ENCODE peak calls at places on chromosomes 16 and 17, in nine cellular contexts. One of them, this sample, is unnamed. For H3K4me1, the result is how much of the 10 kb centered on the place peaks cover.

GRCh38 chr17:5234645-5235576 is at the start of gene SCIMP:
- DNase-seq in HepG2: no peak
- DNase-seq in transverse colon: peak
- DNase-seq in K562: no peak
- DNase-seq in stomach: no peak
- DNase-seq in A549: no peak
- DNase-seq in upper lobe of left lung: peak
- DNase-seq in suprapubic skin: no peak
- DNase-seq in sigmoid colon: peak
- DNase-seq in this sample: no peak

GRCh38 chr16:59369523-59369922 is 635.4 kb upstream of the GOT2 start:
- DNase-seq in transverse colon: no peak
- DNase-seq in sigmoid colon: no peak
- DNase-seq in HepG2: no peak
- DNase-seq in K562: no peak
- DNase-seq in suprapubic skin: no peak
- DNase-seq in stomach: no peak
- DNase-seq in upper lobe of left lung: no peak
- DNase-seq in A549: no peak
- DNase-seq in this sample: no peak

GRCh38 chr16:80751167-80751566 is 53.2 kb downstream of the CDYL2 start:
- DNase-seq in transverse colon: no peak
- DNase-seq in stomach: no peak
- DNase-seq in HepG2: no peak
- DNase-seq in upper lobe of left lung: peak
- DNase-seq in K562: no peak
- DNase-seq in A549: no peak
- DNase-seq in sigmoid colon: no peak
- DNase-seq in suprapubic skin: no peak
- DNase-seq in this sample: no peak

GRCh38 chr17:5499790-5500189 is 13.4 kb downstream of the MIS12 start:
- DNase-seq in sigmoid colon: no peak
- DNase-seq in stomach: no peak
- DNase-seq in K562: no peak
- DNase-seq in upper lobe of left lung: peak
- DNase-seq in transverse colon: no peak
- DNase-seq in suprapubic skin: no peak
- DNase-seq in HepG2: no peak
- DNase-seq in A549: no peak
- DNase-seq in this sample: no peak

GRCh38 chr17:37483311-37484039 is 6.2 kb upstream of the DUSP14 start:
- DNase-seq in suprapubic skin: no peak
- DNase-seq in upper lobe of left lung: no peak
- DNase-seq in stomach: no peak
- DNase-seq in A549: peak
- DNase-seq in transverse colon: peak
- DNase-seq in sigmoid colon: peak
- DNase-seq in HepG2: no peak
- DNase-seq in K562: peak
- DNase-seq in this sample: no peak

GRCh38 chr16:67068212-67068753 is 39.3 kb downstream of the CBFB start:
- DNase-seq in upper lobe of left lung: no peak
- DNase-seq in suprapubic skin: no peak
- DNase-seq in A549: peak
- DNase-seq in HepG2: peak
- DNase-seq in stomach: no peak
- DNase-seq in transverse colon: no peak
- DNase-seq in K562: no peak
- DNase-seq in sigmoid colon: no peak
- DNase-seq in this sample: no peak

GRCh38 chr17:45098869-45099616 is 33.3 kb downstream of the PLCD3 start:
- DNase-seq in stomach: peak
- DNase-seq in suprapubic skin: peak
- DNase-seq in upper lobe of left lung: peak
- DNase-seq in A549: peak
- DNase-seq in HepG2: peak
- DNase-seq in K562: peak
- DNase-seq in sigmoid colon: peak
- DNase-seq in transverse colon: peak
- DNase-seq in this sample: peak

GRCh38 chr17:40071720-40072480 is 9.1 kb downstream of the THRA start:
- DNase-seq in K562: no peak
- DNase-seq in upper lobe of left lung: peak
- DNase-seq in HepG2: peak
- DNase-seq in transverse colon: peak
- DNase-seq in suprapubic skin: peak
- DNase-seq in A549: peak
- DNase-seq in sigmoid colon: peak
- DNase-seq in stomach: peak
- DNase-seq in this sample: peak

GRCh38 chr17:68106085-68106484 is 70.5 kb downstream of the KPNA2 start:
- DNase-seq in upper lobe of left lung: no peak
- DNase-seq in suprapubic skin: no peak
- DNase-seq in HepG2: no peak
- DNase-seq in stomach: no peak
- DNase-seq in A549: no peak
- DNase-seq in K562: no peak
- DNase-seq in transverse colon: no peak
- DNase-seq in sigmoid colon: no peak
- DNase-seq in this sample: no peak

GRCh38 chr16:89853306-89853993 is 19.9 kb upstream of the TCF25 start:
- DNase-seq in K562: no peak
- DNase-seq in stomach: peak
- DNase-seq in A549: no peak
- DNase-seq in HepG2: no peak
- DNase-seq in suprapubic skin: no peak
- DNase-seq in sigmoid colon: no peak
- DNase-seq in upper lobe of left lung: no peak
- DNase-seq in transverse colon: peak
- DNase-seq in this sample: no peak

GRCh38 chr16:15518412-15519351 is 84.3 kb downstream of the BMERB1 start:
- DNase-seq in upper lobe of left lung: peak
- DNase-seq in transverse colon: no peak
- DNase-seq in K562: no peak
- DNase-seq in sigmoid colon: peak
- DNase-seq in suprapubic skin: no peak
- DNase-seq in stomach: no peak
- DNase-seq in HepG2: no peak
- DNase-seq in A549: peak
- DNase-seq in this sample: peak

GRCh38 chr16:11032000-11032921 is 87.9 kb downstream of the CLEC16A start:
- DNase-seq in stomach: peak
- DNase-seq in K562: peak
- DNase-seq in sigmoid colon: no peak
- DNase-seq in transverse colon: no peak
- DNase-seq in upper lobe of left lung: no peak
- DNase-seq in A549: no peak
- DNase-seq in suprapubic skin: no peak
- DNase-seq in HepG2: no peak
- DNase-seq in this sample: no peak

GRCh38 chr16:27161398-27161797 is 41.9 kb upstream of the KDM8 start:
- DNase-seq in HepG2: no peak
- DNase-seq in upper lobe of left lung: no peak
- DNase-seq in suprapubic skin: no peak
- DNase-seq in stomach: no peak
- DNase-seq in sigmoid colon: no peak
- DNase-seq in A549: no peak
- DNase-seq in transverse colon: no peak
- DNase-seq in K562: no peak
- DNase-seq in this sample: no peak

GRCh38 chr17:79050591-79050990 is 24.0 kb upstream of the ENGASE start:
- DNase-seq in upper lobe of left lung: no peak
- DNase-seq in K562: no peak
- DNase-seq in suprapubic skin: no peak
- DNase-seq in stomach: no peak
- DNase-seq in sigmoid colon: peak
- DNase-seq in A549: no peak
- DNase-seq in transverse colon: no peak
- DNase-seq in HepG2: no peak
- DNase-seq in this sample: peak

GRCh38 chr17:58119491-58119890 is 28.7 kb upstream of the OR4D1 start:
- DNase-seq in HepG2: no peak
- DNase-seq in A549: no peak
- DNase-seq in suprapubic skin: no peak
- DNase-seq in transverse colon: no peak
- DNase-seq in stomach: no peak
- DNase-seq in upper lobe of left lung: no peak
- DNase-seq in K562: no peak
- DNase-seq in sigmoid colon: no peak
- DNase-seq in this sample: no peak

GRCh38 chr16:55571191-55571897 is 4.9 kb downstream of the CAPNS2 start:
- DNase-seq in HepG2: peak
- DNase-seq in suprapubic skin: no peak
- DNase-seq in K562: peak
- DNase-seq in transverse colon: no peak
- DNase-seq in upper lobe of left lung: no peak
- DNase-seq in stomach: no peak
- DNase-seq in A549: no peak
- DNase-seq in sigmoid colon: peak
- DNase-seq in this sample: no peak

GRCh38 chr16:55572439-55572838 is 6.0 kb downstream of the CAPNS2 start:
- DNase-seq in upper lobe of left lung: no peak
- DNase-seq in HepG2: no peak
- DNase-seq in K562: peak
- DNase-seq in A549: peak
- DNase-seq in stomach: no peak
- DNase-seq in sigmoid colon: no peak
- DNase-seq in transverse colon: no peak
- DNase-seq in suprapubic skin: no peak
- DNase-seq in this sample: no peak

GRCh38 chr16:55577888-55578287 is 11.4 kb downstream of the CAPNS2 start:
- DNase-seq in HepG2: no peak
- DNase-seq in suprapubic skin: no peak
- DNase-seq in stomach: no peak
- DNase-seq in K562: no peak
- DNase-seq in transverse colon: no peak
- DNase-seq in A549: no peak
- DNase-seq in sigmoid colon: no peak
- DNase-seq in upper lobe of left lung: no peak
- DNase-seq in this sample: no peak

GRCh38 chr16:55576369-55576768 is 9.9 kb downstream of the CAPNS2 start:
- DNase-seq in transverse colon: no peak
- DNase-seq in sigmoid colon: peak
- DNase-seq in HepG2: no peak
- DNase-seq in stomach: no peak
- DNase-seq in suprapubic skin: no peak
- DNase-seq in K562: no peak
- DNase-seq in upper lobe of left lung: no peak
- DNase-seq in A549: no peak
- DNase-seq in this sample: no peak

GRCh38 chr16:55575621-55576020 is 9.1 kb downstream of the CAPNS2 start:
- DNase-seq in sigmoid colon: no peak
- DNase-seq in upper lobe of left lung: no peak
- DNase-seq in stomach: no peak
- DNase-seq in transverse colon: no peak
- DNase-seq in A549: no peak
- DNase-seq in HepG2: no peak
- DNase-seq in K562: no peak
- DNase-seq in suprapubic skin: no peak
- DNase-seq in this sample: no peak
- TF ChIP-seq EP300 in sigmoid colon: no peak
- TF ChIP-seq EP300 in upper lobe of left lung: no peak
- TF ChIP-seq EP300 in stomach: no peak
- TF ChIP-seq EP300 in transverse colon: no peak
- TF ChIP-seq EP300 in A549: no peak
- TF ChIP-seq EP300 in HepG2: no peak
- TF ChIP-seq EP300 in K562: no peak
- TF ChIP-seq EP300 in suprapubic skin: no peak
- TF ChIP-seq EP300 in this sample: no peak

DNA sequence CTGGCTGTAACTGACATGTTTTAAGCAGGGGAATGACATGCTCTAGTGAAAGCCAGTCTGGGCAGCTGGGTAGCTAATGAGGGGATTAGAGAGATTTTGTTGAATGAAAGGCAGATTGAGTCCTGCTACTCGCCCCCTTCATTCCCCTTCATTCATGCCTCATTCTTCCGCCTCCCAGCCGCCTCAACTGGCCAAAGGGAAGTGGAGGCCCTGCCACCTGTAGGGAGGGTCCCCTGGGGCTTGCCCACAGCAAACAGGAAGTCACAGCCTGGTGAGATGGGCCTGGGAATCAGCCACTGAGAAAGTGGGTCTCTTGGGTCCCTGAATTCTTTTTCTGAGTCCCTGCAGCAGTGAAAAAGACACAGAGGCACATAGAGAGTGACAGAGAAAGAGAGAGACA is 1.1 kb upstream of the CD19 start:
- DNase-seq in stomach: no peak
- DNase-seq in transverse colon: no peak
- DNase-seq in A549: no peak
- DNase-seq in suprapubic skin: no peak
- DNase-seq in K562: no peak
- DNase-seq in HepG2: no peak
- DNase-seq in upper lobe of left lung: no peak
- DNase-seq in sigmoid colon: no peak
- DNase-seq in this sample: no peak
- H3K4me1 ChIP-seq in stomach: under half
- H3K4me1 ChIP-seq in transverse colon: under half
- H3K4me1 ChIP-seq in A549: under half
- H3K4me1 ChIP-seq in suprapubic skin: under half
- H3K4me1 ChIP-seq in K562: under half
- H3K4me1 ChIP-seq in HepG2: half or more
- H3K4me1 ChIP-seq in upper lobe of left lung: under half
- H3K4me1 ChIP-seq in sigmoid colon: under half
- H3K4me1 ChIP-seq in this sample: under half

GRCh38 chr17:76997981-76998531 is 129.9 kb downstream of the MGAT5B start:
- DNase-seq in A549: no peak
- DNase-seq in suprapubic skin: no peak
- DNase-seq in transverse colon: peak
- DNase-seq in upper lobe of left lung: no peak
- DNase-seq in K562: no peak
- DNase-seq in HepG2: no peak
- DNase-seq in sigmoid colon: no peak
- DNase-seq in stomach: no peak
- DNase-seq in this sample: no peak
- H3K4me3 ChIP-seq in A549: no peak
- H3K4me3 ChIP-seq in suprapubic skin: no peak
- H3K4me3 ChIP-seq in transverse colon: no peak
- H3K4me3 ChIP-seq in upper lobe of left lung: no peak
- H3K4me3 ChIP-seq in K562: no peak
- H3K4me3 ChIP-seq in HepG2: no peak
- H3K4me3 ChIP-seq in sigmoid colon: no peak
- H3K4me3 ChIP-seq in stomach: no peak
- H3K4me3 ChIP-seq in this sample: no peak

DNA sequence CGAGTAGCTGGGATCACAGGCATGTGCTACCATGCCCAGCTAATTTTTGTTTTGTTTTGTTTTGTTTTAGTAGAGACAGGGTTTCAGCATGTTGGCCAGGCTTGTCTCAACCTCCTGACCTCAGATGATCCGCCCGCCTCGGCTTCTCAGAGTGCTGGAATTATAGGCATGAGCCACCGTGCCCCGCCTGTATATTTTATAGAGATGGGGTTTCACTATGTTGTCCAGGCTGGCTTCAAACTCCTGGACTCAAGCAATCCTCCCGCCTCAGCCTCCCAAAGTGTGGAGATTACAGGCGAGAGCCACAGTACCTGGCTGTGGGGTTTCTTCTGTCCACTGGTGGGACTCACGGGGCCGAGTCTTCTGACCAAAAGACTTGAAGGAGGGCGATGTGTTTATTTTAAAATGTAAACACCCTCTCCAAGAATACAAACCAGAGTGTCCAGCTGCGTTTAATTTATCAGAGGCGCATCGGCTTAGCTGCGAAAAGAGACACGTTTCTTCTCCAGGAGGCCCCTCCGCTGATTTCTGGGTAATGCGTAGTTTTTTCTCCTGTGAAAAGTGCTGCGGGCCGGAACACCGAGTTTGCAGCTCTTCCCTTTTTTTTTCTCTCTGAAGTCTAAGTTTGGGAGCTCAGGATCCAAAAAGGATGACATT is 86.9 kb upstream of the CIBAR2 start:
- DNase-seq in upper lobe of left lung: no peak
- DNase-seq in sigmoid colon: no peak
- DNase-seq in suprapubic skin: no peak
- DNase-seq in A549: peak
- DNase-seq in transverse colon: no peak
- DNase-seq in HepG2: no peak
- DNase-seq in stomach: no peak
- DNase-seq in K562: no peak
- DNase-seq in this sample: no peak
- TF ChIP-seq EP300 in upper lobe of left lung: no peak
- TF ChIP-seq EP300 in sigmoid colon: no peak
- TF ChIP-seq EP300 in suprapubic skin: no peak
- TF ChIP-seq EP300 in A549: no peak
- TF ChIP-seq EP300 in transverse colon: no peak
- TF ChIP-seq EP300 in HepG2: no peak
- TF ChIP-seq EP300 in stomach: no peak
- TF ChIP-seq EP300 in K562: no peak
- TF ChIP-seq EP300 in this sample: no peak

This sample was measured in ovary.